ENCODE peak calls at places on chromosomes 12 and 14, in five cellular contexts. A is A172, F is AG08395, B is cardiac fibroblast, Q is pancreas. S is an unnamed sample.

GRCh38 chr12:50537538-50537919 is 32.7 kb downstream of the DIP2B start:
- DNase-seq in Q (no peak), F (peak), B (peak), A (peak), S (no peak)

GRCh38 chr12:12718382-12718761 is 1.2 kb downstream of the CDKN1B start:
- DNase-seq in Q (no peak), F (no peak), B (peak), A (no peak), S (no peak)

GRCh38 chr12:101566318-101566717 is 28.5 kb upstream of the MYBPC1 start:
- DNase-seq in B (no peak), A (peak), Q (no peak), F (no peak), S (no peak)

GRCh38 chr14:61642246-61642982 is 52.9 kb upstream of the HIF1A start:
- DNase-seq in F (peak), A (no peak), B (peak), Q (no peak), S (peak)

GRCh38 chr12:124453419-124454351 is 113.7 kb downstream of the NCOR2 start:
- DNase-seq in A (peak), F (peak), B (peak), Q (peak), S (no peak)

GRCh38 chr12:26429070-26429691 is 233.8 kb downstream of the SSPN start:
- DNase-seq in B (no peak), Q (no peak), A (no peak), F (no peak), S (no peak)

GRCh38 chr14:101008631-101009336 is 105.3 kb upstream of the RTL1 start:
- DNase-seq in Q (no peak), F (peak), A (no peak), B (no peak), S (peak)

GRCh38 chr12:47651368-47652254 is 54.2 kb downstream of the RPAP3 start:
- DNase-seq in F (peak), A (peak), B (peak), Q (peak), S (peak)

GRCh38 chr12:76713130-76713529 is 50.8 kb upstream of the ZDHHC17 start:
- DNase-seq in F (no peak), B (peak), A (peak), Q (no peak), S (no peak)

GRCh38 chr12:21962821-21963220 is 21.6 kb upstream of the ABCC9 start:
- DNase-seq in F (no peak), Q (no peak), B (no peak), A (no peak), S (no peak)

GRCh38 chr12:66070378-66071120 is 60.0 kb downstream of the LLPH start:
- DNase-seq in B (no peak), Q (no peak), F (no peak), A (no peak), S (no peak)

GRCh38 chr12:94972795-94973194 is 30.7 kb downstream of the NDUFA12 start:
- DNase-seq in F (no peak), Q (no peak), A (no peak), B (no peak), S (no peak)

GRCh38 chr12:76690916-76691700 is 72.8 kb upstream of the ZDHHC17 start:
- DNase-seq in B (peak), F (peak), A (no peak), Q (no peak), S (no peak)

GRCh38 chr12:54984602-54985376 is at the start of gene TESPA1:
- DNase-seq in Q (no peak), B (peak), A (no peak), F (no peak), S (no peak)

GRCh38 chr12:124031058-124031457 is 58.0 kb downstream of the ZNF664 start:
- DNase-seq in Q (no peak), B (peak), A (no peak), F (no peak), S (no peak)

GRCh38 chr12:41439858-41440257 is 251.7 kb downstream of the PDZRN4 start:
- DNase-seq in A (no peak), B (no peak), Q (no peak), F (no peak), S (no peak)

GRCh38 chr14:95696741-95697140 is 10.5 kb downstream of the TCL1B start:
- DNase-seq in A (no peak), Q (no peak), F (no peak), B (no peak), S (no peak)

GRCh38 chr12:119659289-119659897 is 8.5 kb upstream of the PRKAB1 start:
- DNase-seq in F (peak), Q (no peak), B (peak), A (no peak), S (no peak)